ENCODE peak calls at places on chromosomes 6 and 20, in seven cellular contexts. V, T, C, W, O, K and A are unnamed samples.
A peak's percentile ranks its signal among the peaks of the same experiment; 100 is the strongest.

GRCh38 chr20:22723659-22724058 is 139.3 kb upstream of the FOXA2 start:
- DNase-seq in V (no peak), T (no peak), C (no peak), W (no peak), O (no peak), K (no peak), A (no peak)

GRCh38 chr20:14609328-14610221 is 272.2 kb upstream of the FLRT3 start:
- DNase-seq in V (no peak), T (no peak), C (no peak), W (no peak), O (no peak), K (no peak), A (no peak)

GRCh38 chr6:43671011-43671800 is 16.4 kb downstream of the MRPS18A start:
- DNase-seq in V (no peak), T (peak; percentile 28), C (no peak), W (no peak), O (no peak), K (no peak), A (no peak)

GRCh38 chr6:163955131-163955530 is 540.6 kb downstream of the QKI start:
- DNase-seq in V (no peak), T (no peak), C (no peak), W (no peak), O (no peak), K (no peak), A (no peak)

GRCh38 chr20:7622399-7622961 is 317.8 kb downstream of the HAO1 start:
- DNase-seq in V (no peak), T (no peak), C (no peak), W (no peak), O (no peak), K (no peak), A (no peak)

GRCh38 chr6:132089173-132089572 is 138.0 kb upstream of the CCN2 start:
- DNase-seq in V (no peak), T (no peak), C (no peak), W (no peak), O (no peak), K (no peak), A (no peak)

GRCh38 chr20:5031206-5031557 is 29.9 kb upstream of the SLC23A2 start:
- DNase-seq in V (no peak), T (no peak), C (no peak), W (no peak), O (no peak), K (no peak), A (no peak)

GRCh38 chr20:34871320-34871926 is 1.2 kb downstream of the GGT7 start:
- DNase-seq in V (no peak), T (no peak), C (no peak), W (no peak), O (no peak), K (no peak), A (no peak)

GRCh38 chr6:158405933-158406332 is 93.7 kb downstream of the TULP4 start:
- DNase-seq in V (peak; percentile 8), T (no peak), C (no peak), W (no peak), O (no peak), K (no peak), A (no peak)

GRCh38 chr6:34059136-34059731 is 86.7 kb downstream of the GRM4 start:
- DNase-seq in V (no peak), T (peak; percentile 25), C (no peak), W (no peak), O (no peak), K (no peak), A (no peak)

GRCh38 chr6:74755748-74756147 is 450.1 kb downstream of the COL12A1 start:
- DNase-seq in V (no peak), T (no peak), C (no peak), W (no peak), O (no peak), K (no peak), A (no peak)

GRCh38 chr6:137002505-137002904 is 42.3 kb downstream of the IL20RA start:
- DNase-seq in V (no peak), T (no peak), C (no peak), W (no peak), O (no peak), K (no peak), A (no peak)
- H3K4me1 ChIP-seq in V (no peaks in the 10 kb centered on the region), T (no peaks in the 10 kb centered on the region), C (no peaks in the 10 kb centered on the region), W (no peaks in the 10 kb centered on the region), O (peaks cover 12% of the 10 kb centered on the region), K (peaks cover 6% of the 10 kb centered on the region), A (no peaks in the 10 kb centered on the region)

GRCh38 chr6:144647971-144648651 is 363.0 kb downstream of the UTRN start:
- DNase-seq in V (no peak), T (no peak), C (no peak), W (no peak), O (no peak), K (no peak), A (no peak)
- TF ChIP-seq CTCF in V (no peak), T (no peak), C (no peak), W (no peak), O (no peak), K (peak; percentile 16), A (no peak)

DNA sequence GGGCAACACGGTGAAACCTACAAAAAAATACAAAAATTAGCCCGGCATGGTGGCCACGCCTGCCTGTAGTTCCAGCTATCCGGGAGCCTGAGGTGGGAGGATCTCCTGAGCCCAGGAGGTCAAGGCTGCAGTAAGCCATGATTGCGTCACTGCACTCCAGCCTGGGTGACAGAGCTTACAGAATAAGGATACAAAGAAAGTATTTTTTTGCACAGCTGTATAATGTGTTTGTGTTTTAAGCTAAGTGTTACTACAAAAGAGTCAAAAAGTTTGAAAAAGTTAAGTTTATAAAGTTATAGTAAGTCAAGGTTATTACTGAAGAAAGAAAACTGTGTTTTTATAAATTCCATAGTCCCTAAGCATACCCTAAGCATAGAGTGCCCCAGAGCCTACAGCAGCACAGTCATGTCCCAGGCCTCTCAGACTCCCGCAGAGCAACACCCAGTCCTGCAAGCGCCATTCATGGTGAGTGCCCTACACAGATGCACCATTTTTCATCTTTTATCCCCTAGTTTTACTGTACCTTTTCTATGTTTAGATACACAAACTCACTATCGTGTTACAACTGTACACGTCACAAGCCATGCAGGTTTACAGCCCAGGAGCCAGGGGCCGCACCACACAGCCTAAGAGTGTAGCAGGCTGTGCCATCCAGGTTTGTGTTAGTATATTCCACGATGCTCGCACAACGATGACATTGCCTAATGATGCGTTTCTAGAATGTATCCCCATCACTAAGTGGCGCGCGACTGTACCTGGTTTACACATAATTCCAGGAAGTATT is 22.4 kb downstream of the TAF4 start:
- DNase-seq in V (no peak), T (peak; percentile 56), C (peak; percentile 61), W (no peak), O (no peak), K (no peak), A (no peak)
- H3K4me3 ChIP-seq in V (no peak overlapping the region), T (no peak overlapping the region), C (no peak overlapping the region), W (no peak overlapping the region), O (no peak overlapping the region), K (no peak overlapping the region), A (no peak overlapping the region)

GRCh38 chr20:64216910-64217309 is 38.6 kb upstream of the PCMTD2 start:
- DNase-seq in V (no peak), T (no peak), C (no peak), W (no peak), O (no peak), K (no peak), A (no peak)
- H3K4me1 ChIP-seq in V (no peaks in the 10 kb centered on the region), T (peaks cover 3% of the 10 kb centered on the region), C (peaks cover 16% of the 10 kb centered on the region), W (peaks cover 6% of the 10 kb centered on the region), O (peaks cover 26% of the 10 kb centered on the region), K (no peaks in the 10 kb centered on the region), A (no peaks in the 10 kb centered on the region)

DNA sequence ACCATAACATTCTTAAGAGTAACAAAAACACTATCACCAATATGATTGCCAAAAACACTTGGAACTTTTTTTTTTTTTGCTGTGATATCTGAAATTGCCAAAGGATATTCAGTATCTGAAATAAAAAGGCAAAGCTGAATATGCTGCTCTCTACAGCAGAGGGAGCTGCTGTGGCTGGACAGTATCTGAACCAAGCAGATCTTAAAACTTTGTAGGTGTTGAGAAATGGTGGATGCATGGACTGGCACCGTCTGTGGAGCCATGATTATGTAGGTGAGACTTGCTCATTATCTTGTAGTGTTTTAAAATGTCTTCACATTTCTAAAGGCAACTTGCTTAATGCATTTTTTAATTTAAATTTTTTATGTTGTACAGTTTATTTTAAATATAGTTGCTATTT is 9.2 kb downstream of the PDCD2 start:
- DNase-seq in V (no peak), T (no peak), C (no peak), W (no peak), O (no peak), K (no peak), A (no peak)
- TF ChIP-seq CTCF in V (peak; percentile 59), T (no peak), C (no peak), W (peak; percentile 35), O (no peak), K (no peak), A (no peak)

GRCh38 chr6:32146287-32146686 is 5.5 kb downstream of the PRRT1 start:
- DNase-seq in V (no peak), T (no peak), C (no peak), W (no peak), O (no peak), K (no peak), A (no peak)

GRCh38 chr6:32139590-32139989 is 9.5 kb upstream of the FKBPL start:
- DNase-seq in V (no peak), T (no peak), C (no peak), W (no peak), O (no peak), K (no peak), A (no peak)

GRCh38 chr6:32137454-32137853 is 7.4 kb upstream of the FKBPL start:
- DNase-seq in V (no peak), T (no peak), C (no peak), W (no peak), O (no peak), K (no peak), A (no peak)

GRCh38 chr6:32140420-32141046 is 10.4 kb upstream of the FKBPL start:
- DNase-seq in V (no peak), T (no peak), C (no peak), W (no peak), O (no peak), K (no peak), A (no peak)
- H3K4me3 ChIP-seq in V (no peak overlapping the region), T (no peak overlapping the region), C (no peak overlapping the region), W (no peak overlapping the region), O (no peak overlapping the region), K (no peak overlapping the region), A (no peak overlapping the region)